ENCODE peak calls at places on chromosomes 7 and 10, in six cellular contexts. C is hypothalamus, N is HT1080, T is DMS 273 treated with DMSO at 0.1 percent for 48 hours, P is occipital lobe, Z is AG04450. R is an unnamed sample.

GRCh38 chr10:71623098-71623985 is 96.2 kb downstream of the C10orf105 start:
- DNase-seq in C (peak), N (peak), T (no peak), P (no peak), Z (no peak), R (peak)

GRCh38 chr7:1543826-1544177 is 12.2 kb downstream of the TMEM184A start:
- DNase-seq in C (no peak), N (no peak), T (no peak), P (no peak), Z (no peak), R (no peak)

GRCh38 chr10:72340510-72340895 is 14.2 kb downstream of the DNAJB12 start:
- DNase-seq in C (peak), N (peak), T (no peak), P (no peak), Z (no peak), R (peak)

GRCh38 chr7:156515911-156516790 is 124.4 kb upstream of the RNF32 start:
- DNase-seq in C (no peak), N (no peak), T (no peak), P (no peak), Z (no peak), R (no peak)

GRCh38 chr10:18238875-18239485 is 98.8 kb downstream of the CACNB2 start:
- DNase-seq in C (no peak), N (no peak), T (no peak), P (no peak), Z (peak), R (no peak)

GRCh38 chr10:70331486-70332268 is 47.9 kb upstream of the NPFFR1 start:
- DNase-seq in C (peak), N (peak), T (peak), P (no peak), Z (peak), R (no peak)

GRCh38 chr7:131505636-131506557 is 50.5 kb downstream of the PODXL start:
- DNase-seq in C (no peak), N (no peak), T (no peak), P (no peak), Z (no peak), R (no peak)

GRCh38 chr10:92697663-92698511 is 8.1 kb downstream of the HHEX start:
- DNase-seq in C (no peak), N (no peak), T (no peak), P (no peak), Z (no peak), R (no peak)

GRCh38 chr7:12765431-12766100 is 78.1 kb downstream of the ARL4A start:
- DNase-seq in C (no peak), N (no peak), T (no peak), P (no peak), Z (no peak), R (no peak)

GRCh38 chr10:10471758-10472157 is 545.9 kb upstream of the CELF2 start:
- DNase-seq in C (no peak), N (no peak), T (no peak), P (no peak), Z (no peak), R (no peak)

GRCh38 chr7:46680147-46680546 is 759.1 kb upstream of the IGFBP3 start:
- DNase-seq in C (no peak), N (no peak), T (no peak), P (no peak), Z (no peak), R (no peak)

GRCh38 chr7:116150588-116150987 is 59.8 kb upstream of the TES start:
- DNase-seq in C (no peak), N (no peak), T (no peak), P (no peak), Z (no peak), R (no peak)

GRCh38 chr7:24741691-24742639 is 15.3 kb downstream of the GSDME start:
- DNase-seq in C (no peak), N (peak), T (no peak), P (no peak), Z (peak), R (no peak)

GRCh38 chr7:104137971-104138370 is 69.8 kb downstream of the ORC5 start:
- DNase-seq in C (no peak), N (peak), T (no peak), P (no peak), Z (peak), R (no peak)

GRCh38 chr10:61108880-61109279 is 164.9 kb upstream of the RHOBTB1 start:
- DNase-seq in C (no peak), N (peak), T (no peak), P (no peak), Z (no peak), R (no peak)

GRCh38 chr7:19242246-19242645 is 97.0 kb upstream of the FERD3L start:
- DNase-seq in C (no peak), N (no peak), T (no peak), P (no peak), Z (no peak), R (no peak)

GRCh38 chr7:150803161-150803860 is 2.7 kb downstream of the TMEM176A start:
- DNase-seq in C (no peak), N (no peak), T (no peak), P (no peak), Z (no peak), R (no peak)

GRCh38 chr7:78161781-78162180 is 363.2 kb downstream of the PHTF2 start:
- DNase-seq in C (no peak), N (no peak), T (no peak), P (no peak), Z (no peak), R (no peak)

GRCh38 chr10:130226012-130226411 is 89.8 kb downstream of the GLRX3 start:
- DNase-seq in C (no peak), N (no peak), T (no peak), P (no peak), Z (no peak), R (no peak)

GRCh38 chr7:71521506-71521905 is 389.6 kb downstream of the GALNT17 start:
- DNase-seq in C (no peak), N (no peak), T (peak), P (peak), Z (no peak), R (no peak)

R was measured in neural crest cell.